ENCODE peak calls at places on chromosomes 4 and X, in six cellular contexts. R is activated CD8-positive, alpha-beta T cell treated with anti-CD3 and anti-CD28 coated beads for 36 hours; V is psoas muscle; Y is nephron progenitor cell; J is lower leg skin; Z is WTC11. B is an unnamed sample.

GRCh38 chr4:93759506-93759905 is 69.0 kb upstream of the ATOH1 start:
- DNase-seq in Z (no peak), J (no peak), V (no peak), Y (no peak), R (no peak), B (no peak)

GRCh38 chr4:89283975-89284556 is 23.5 kb downstream of the GPRIN3 start:
- DNase-seq in R (no peak), Y (no peak), V (no peak), Z (no peak), J (no peak), B (no peak)

GRCh38 chr4:114603455-114603854 is 4.8 kb downstream of the UGT8 start:
- DNase-seq in Y (no peak), R (no peak), J (no peak), V (no peak), Z (no peak), B (peak)

GRCh38 chr4:169821402-169821801 is 63.7 kb upstream of the HPF1 start:
- DNase-seq in V (no peak), R (no peak), Z (no peak), Y (no peak), J (no peak), B (no peak)

GRCh38 chr4:89438102-89438831 is 130.7 kb upstream of the GPRIN3 start:
- DNase-seq in V (peak), R (peak), Y (peak), Z (peak), J (peak), B (peak)

GRCh38 chr4:94409947-94410346 is 41.8 kb upstream of the PDLIM5 start:
- DNase-seq in J (no peak), Z (no peak), R (no peak), V (no peak), Y (no peak), B (no peak)

GRCh38 chr4:36374836-36375511 is 93.6 kb downstream of the DTHD1 start:
- DNase-seq in R (no peak), Y (no peak), Z (no peak), J (no peak), V (no peak), B (no peak)

GRCh38 chrX:54808109-54808604 is 612 bp downstream of the MAGED2 start:
- DNase-seq in Z (peak), R (peak), Y (peak), J (peak), V (peak), B (peak)

DNA sequence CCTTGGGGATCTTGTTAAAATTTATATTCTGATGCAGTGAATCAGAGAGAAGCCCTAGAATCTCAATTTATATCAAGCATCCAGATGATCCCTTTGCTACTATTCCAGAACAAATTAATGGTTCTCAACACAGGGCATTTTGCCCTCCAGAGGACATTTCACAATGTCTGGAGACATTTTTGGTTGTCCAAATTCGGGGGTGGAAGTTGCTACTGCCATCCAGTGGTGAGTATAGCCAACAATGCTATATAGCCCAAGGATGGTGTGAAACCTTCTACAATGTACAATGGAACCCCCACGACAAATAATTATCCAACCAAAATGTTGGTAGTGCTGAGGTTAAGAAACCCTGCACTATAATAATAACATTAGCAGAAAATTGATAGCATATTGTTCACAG is 2440.0 kb downstream of the PCDH7 start:
- DNase-seq in Z (peak), Y (no peak), V (no peak), J (peak), R (no peak), B (no peak)
- TF ChIP-seq CTCF in Z (no peak), Y (peak), V (peak), J (no peak), R (no peak), B (peak)

GRCh38 chr4:8451440-8452182 is 11.0 kb downstream of the TRMT44 start:
- DNase-seq in R (no peak), Z (no peak), J (no peak), V (no peak), Y (no peak), B (no peak)
- TF ChIP-seq CTCF in R (no peak), Z (no peak), J (no peak), V (no peak), Y (no peak), B (no peak)

GRCh38 chrX:31392541-31392940 is 320.7 kb upstream of the FTHL17 start:
- DNase-seq in Y (no peak), J (no peak), V (no peak), R (no peak), Z (no peak), B (no peak)

GRCh38 chrX:31397119-31397518 is 325.3 kb upstream of the FTHL17 start:
- DNase-seq in Y (no peak), V (no peak), Z (no peak), J (no peak), R (no peak), B (no peak)
- TF ChIP-seq CTCF in Y (no peak), V (no peak), Z (no peak), J (no peak), R (no peak), B (no peak)

GRCh38 chr4:64330143-64330542 is 79.1 kb downstream of the TECRL start:
- DNase-seq in R (no peak), J (no peak), V (no peak), Z (no peak), Y (no peak), B (no peak)
- TF ChIP-seq CTCF in R (no peak), J (no peak), V (no peak), Z (no peak), Y (no peak), B (peak)

GRCh38 chr4:61588621-61589020 is 388.5 kb downstream of the ADGRL3 start:
- DNase-seq in Z (no peak), Y (no peak), J (no peak), R (no peak), V (no peak), B (no peak)

GRCh38 chr4:61590881-61591280 is 390.8 kb downstream of the ADGRL3 start:
- DNase-seq in Y (no peak), R (no peak), J (no peak), Z (no peak), V (no peak), B (no peak)
- TF ChIP-seq CTCF in Y (no peak), R (no peak), J (no peak), Z (peak), V (no peak), B (peak)

GRCh38 chr4:10083331-10083769 is 33.2 kb downstream of the WDR1 start:
- DNase-seq in R (peak), Y (no peak), J (no peak), V (no peak), Z (no peak), B (no peak)

GRCh38 chr4:10083861-10084641 is 32.5 kb downstream of the WDR1 start:
- DNase-seq in V (no peak), J (no peak), R (peak), Z (peak), Y (no peak), B (no peak)

GRCh38 chr4:10085828-10086505 is 30.6 kb downstream of the WDR1 start:
- DNase-seq in V (peak), J (no peak), R (no peak), Y (no peak), Z (no peak), B (no peak)

GRCh38 chr4:10085386-10085785 is 31.2 kb downstream of the WDR1 start:
- DNase-seq in V (no peak), R (no peak), Y (no peak), Z (no peak), J (no peak), B (no peak)

DNA sequence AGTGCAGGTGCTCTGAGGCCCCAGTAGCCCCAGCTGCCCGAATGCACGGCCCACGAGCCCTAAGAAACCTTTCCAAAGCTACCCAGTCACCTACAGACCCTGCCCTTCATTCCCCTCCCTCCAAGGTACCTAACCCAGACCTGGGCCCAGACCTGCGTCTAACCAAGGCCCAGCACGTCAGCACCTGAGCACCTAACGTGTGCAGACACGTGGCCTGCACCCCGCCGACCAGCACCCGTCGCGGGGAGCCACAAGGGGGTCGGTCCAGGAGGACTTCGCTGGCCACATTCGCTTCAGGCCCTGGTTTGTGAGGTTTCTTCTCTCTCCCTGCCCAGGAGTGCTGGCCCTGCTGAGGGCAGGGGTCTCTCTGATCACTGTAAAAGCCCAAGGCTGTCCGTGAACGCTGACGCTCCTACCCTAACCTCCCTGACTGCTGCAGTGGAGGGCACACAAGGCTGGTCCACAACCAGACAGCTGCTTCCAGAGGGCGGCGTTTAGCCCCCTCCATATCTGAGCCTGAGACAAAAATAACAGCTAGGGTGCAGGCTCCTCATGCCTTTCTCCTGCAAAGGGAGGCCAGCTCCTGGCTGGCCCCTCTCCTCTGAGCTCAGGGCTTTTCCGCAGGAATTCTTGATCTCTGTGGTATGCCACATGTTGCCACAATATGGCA is 31.8 kb downstream of the WDR1 start:
- DNase-seq in R (peak), Y (no peak), Z (no peak), J (no peak), V (no peak), B (no peak)
- TF ChIP-seq CTCF in R (no peak), Y (no peak), Z (no peak), J (no peak), V (no peak), B (no peak)

DNA sequence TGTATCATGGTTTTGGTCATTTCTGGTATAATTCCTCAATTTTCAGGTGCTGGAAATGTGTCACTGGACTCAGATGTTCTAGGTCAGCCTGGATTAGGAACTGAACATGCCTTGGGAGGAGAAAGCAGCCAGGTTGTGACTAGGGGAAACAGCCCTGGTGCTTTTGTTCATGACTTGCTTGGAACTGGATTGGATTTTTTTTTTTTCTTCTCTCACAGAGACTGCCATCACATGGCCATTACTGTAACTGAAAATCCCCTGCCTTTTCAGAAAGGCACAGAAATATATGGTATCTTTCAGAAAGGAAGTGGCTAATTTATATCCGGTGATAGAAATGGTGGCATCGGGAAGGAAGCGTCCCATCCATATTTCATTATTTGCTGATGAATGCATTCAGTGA is 34.6 kb downstream of the SEPTIN11 start:
- DNase-seq in V (no peak), J (no peak), R (no peak), Y (no peak), Z (no peak), B (peak)
- TF ChIP-seq CTCF in V (peak), J (no peak), R (peak), Y (no peak), Z (no peak), B (peak)

DNA sequence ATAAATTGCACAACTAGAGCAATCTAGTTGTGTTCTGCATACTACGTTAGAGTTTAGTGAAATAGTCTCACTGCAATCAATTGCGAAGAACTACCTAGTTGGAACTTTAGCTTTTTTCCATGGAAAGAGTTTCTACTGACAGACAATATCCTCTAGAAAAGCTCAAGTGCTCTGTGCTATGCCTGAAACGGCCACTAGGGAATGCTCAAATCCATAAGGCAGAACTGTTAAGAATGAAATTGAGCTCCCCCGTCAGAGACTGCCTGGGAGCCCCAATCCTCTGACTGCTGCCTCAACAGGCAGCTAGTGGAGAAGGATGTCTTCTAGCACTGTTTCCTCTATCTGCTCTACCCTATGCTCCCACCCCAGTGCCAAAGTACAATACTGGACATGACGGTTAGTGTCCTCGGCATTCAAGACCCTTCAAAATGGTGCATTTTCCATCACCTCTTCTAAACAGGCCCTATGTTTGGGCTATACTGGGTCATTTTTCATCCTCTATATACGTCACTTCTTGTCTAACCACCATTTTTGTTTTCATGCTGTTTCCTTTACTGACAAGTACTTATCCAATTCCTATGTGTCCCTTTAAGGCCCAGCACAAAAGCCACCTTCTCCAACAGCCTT is 35.3 kb downstream of the FRMD7 start:
- DNase-seq in V (peak), Z (peak), Y (peak), J (peak), R (peak), B (peak)
- TF ChIP-seq CTCF in V (peak), Z (peak), Y (peak), J (no peak), R (peak), B (peak)

GRCh38 chrX:53738370-53738909 is 51.9 kb upstream of the HUWE1 start:
- DNase-seq in Z (no peak), R (no peak), J (no peak), V (no peak), Y (no peak), B (no peak)

GRCh38 chrX:53728506-53728905 is 42.0 kb upstream of the HUWE1 start:
- DNase-seq in R (no peak), Y (no peak), Z (no peak), V (no peak), J (no peak), B (no peak)

GRCh38 chrX:53729756-53730155 is 43.2 kb upstream of the HUWE1 start:
- DNase-seq in J (no peak), V (no peak), Z (no peak), Y (no peak), R (no peak), B (no peak)

DNA sequence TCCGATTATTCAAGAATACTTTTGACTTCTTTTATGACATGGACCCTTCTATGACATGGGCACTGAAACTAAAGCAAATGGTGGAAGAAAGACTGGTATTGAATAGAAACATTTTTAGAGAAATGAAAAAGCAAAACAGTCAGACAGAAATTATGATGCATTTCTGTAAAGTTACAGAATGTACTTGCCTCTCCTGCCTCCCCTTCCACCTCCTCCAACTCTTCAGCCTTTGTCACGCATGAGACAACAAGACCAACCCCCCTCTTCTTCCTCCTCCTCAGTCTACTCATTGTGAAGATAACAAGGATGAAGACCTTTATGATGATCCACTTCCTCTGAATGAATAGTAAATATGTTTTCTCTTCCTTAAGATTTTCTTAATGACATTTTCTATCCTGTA is 46.3 kb upstream of the HUWE1 start:
- DNase-seq in R (peak), V (no peak), Z (no peak), J (no peak), Y (no peak), B (no peak)
- TF ChIP-seq CTCF in R (no peak), V (no peak), Z (no peak), J (no peak), Y (no peak), B (no peak)